ENCODE peak calls at places on chromosomes 6 and 20, in six cellular contexts. M is GM23338, S is H1, C is transverse colon, D is HepG2, Q is HCT116. I is an unnamed sample.

GRCh38 chr20:48523191-48523757 is 304.5 kb downstream of the PREX1 start:
- DNase-seq in D (peak), Q (peak), M (peak), S (peak), C (no peak), I (no peak)

GRCh38 chr6:166393535-166393823 is 10.7 kb upstream of the MPC1 start:
- DNase-seq in S (no peak), Q (no peak), M (peak), C (no peak), D (no peak), I (no peak)

GRCh38 chr6:161547617-161548016 is 273.8 kb upstream of the AGPAT4 start:
- DNase-seq in S (no peak), Q (no peak), M (no peak), D (no peak), C (no peak), I (no peak)

GRCh38 chr20:32968833-32969241 is 35.4 kb downstream of the SUN5 start:
- DNase-seq in C (no peak), Q (no peak), M (no peak), S (no peak), D (no peak), I (no peak)

GRCh38 chr20:15005300-15005986 is 668.0 kb upstream of the FLRT3 start:
- DNase-seq in D (peak), S (no peak), Q (no peak), M (no peak), C (no peak), I (no peak)

GRCh38 chr6:41269716-41270115 is 16.8 kb downstream of the TREM1 start:
- DNase-seq in M (no peak), Q (no peak), C (no peak), S (peak), D (no peak), I (no peak)

GRCh38 chr6:168499045-168499650 is 58.2 kb downstream of the SMOC2 start:
- DNase-seq in Q (no peak), C (no peak), S (no peak), D (peak), M (no peak), I (no peak)

GRCh38 chr6:52815167-52816092 is 11.8 kb upstream of the GSTA1 start:
- DNase-seq in M (peak), D (peak), S (peak), C (peak), Q (peak), I (peak)

GRCh38 chr6:87658516-87658915 is 43.5 kb downstream of the AKIRIN2 start:
- DNase-seq in C (no peak), D (no peak), S (no peak), Q (no peak), M (no peak), I (no peak)

GRCh38 chr6:5205877-5206840 is 54.6 kb downstream of the LYRM4 start:
- DNase-seq in D (peak), C (peak), Q (no peak), M (no peak), S (no peak), I (no peak)

GRCh38 chr6:138403324-138403800 is 661 bp upstream of the HEBP2 start:
- DNase-seq in Q (no peak), C (peak), M (no peak), D (no peak), S (peak), I (peak)

GRCh38 chr20:7692478-7692877 is 247.8 kb downstream of the HAO1 start:
- DNase-seq in M (no peak), S (no peak), C (no peak), Q (no peak), D (no peak), I (no peak)

GRCh38 chr20:25025091-25025861 is 32.7 kb downstream of the ACSS1 start:
- DNase-seq in D (no peak), C (peak), S (no peak), Q (no peak), M (no peak), I (no peak)

GRCh38 chr20:8431538-8432434 is 299.7 kb downstream of the PLCB1 start:
- DNase-seq in D (no peak), C (peak), Q (no peak), S (no peak), M (peak), I (no peak)

GRCh38 chr20:57246008-57246407 is 20.4 kb downstream of the BMP7 start:
- DNase-seq in S (no peak), M (no peak), Q (no peak), C (no peak), D (no peak), I (no peak)
- TF ChIP-seq POLR2AphosphoS5 in S (no peak), M (no peak), Q (no peak), C (no peak), D (no peak), I (no peak)

DNA sequence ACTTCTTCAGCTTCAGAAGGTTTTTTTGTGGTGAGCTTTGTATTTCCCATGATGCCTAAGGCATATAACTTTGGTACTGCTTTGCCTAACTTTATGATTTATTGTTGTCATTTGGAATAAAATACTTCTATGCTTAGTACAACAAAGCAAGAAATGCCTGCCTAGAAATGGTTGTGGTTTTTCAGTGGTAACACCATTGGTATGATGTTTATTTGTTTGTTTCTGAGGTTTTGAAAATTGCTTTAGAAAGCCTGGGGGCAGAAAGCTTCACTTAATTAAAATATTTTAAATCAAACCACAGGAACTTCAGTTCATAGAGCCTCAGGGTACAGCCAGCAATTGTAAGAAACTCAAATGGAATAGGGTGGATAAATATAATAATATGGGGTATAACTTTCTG is 351.2 kb upstream of the MAP3K7 start:
- DNase-seq in C (no peak), Q (no peak), S (no peak), M (no peak), D (no peak), I (no peak)
- TF ChIP-seq POLR2AphosphoS5 in C (no peak), Q (no peak), S (no peak), M (no peak), D (no peak), I (no peak)

GRCh38 chr6:37433657-37434271 is 743 bp downstream of the CMTR1 start:
- DNase-seq in C (no peak), D (peak), S (no peak), M (peak), Q (no peak), I (peak)
- TF ChIP-seq POLR2AphosphoS5 in C (no peak), D (no peak), S (no peak), M (no peak), Q (no peak), I (no peak)

GRCh38 chr6:29631860-29632731 is 887 bp downstream of the GABBR1 start:
- DNase-seq in S (peak), D (no peak), Q (no peak), C (peak), M (peak), I (no peak)
- TF ChIP-seq POLR2AphosphoS5 in S (peak), D (no peak), Q (peak), C (no peak), M (peak), I (no peak)

GRCh38 chr6:33706136-33706725 is 5.3 kb downstream of the UQCC2 start:
- DNase-seq in C (no peak), M (peak), S (no peak), D (no peak), Q (no peak), I (no peak)

GRCh38 chr6:33702345-33702977 is 9.0 kb downstream of the UQCC2 start:
- DNase-seq in Q (peak), S (no peak), D (peak), C (peak), M (peak), I (no peak)

GRCh38 chr6:33707771-33708170 is 3.7 kb downstream of the UQCC2 start:
- DNase-seq in Q (no peak), S (no peak), M (no peak), D (no peak), C (no peak), I (no peak)

GRCh38 chr6:33705268-33705885 is 6.1 kb downstream of the UQCC2 start:
- DNase-seq in Q (no peak), D (no peak), C (no peak), S (no peak), M (no peak), I (no peak)

DNA sequence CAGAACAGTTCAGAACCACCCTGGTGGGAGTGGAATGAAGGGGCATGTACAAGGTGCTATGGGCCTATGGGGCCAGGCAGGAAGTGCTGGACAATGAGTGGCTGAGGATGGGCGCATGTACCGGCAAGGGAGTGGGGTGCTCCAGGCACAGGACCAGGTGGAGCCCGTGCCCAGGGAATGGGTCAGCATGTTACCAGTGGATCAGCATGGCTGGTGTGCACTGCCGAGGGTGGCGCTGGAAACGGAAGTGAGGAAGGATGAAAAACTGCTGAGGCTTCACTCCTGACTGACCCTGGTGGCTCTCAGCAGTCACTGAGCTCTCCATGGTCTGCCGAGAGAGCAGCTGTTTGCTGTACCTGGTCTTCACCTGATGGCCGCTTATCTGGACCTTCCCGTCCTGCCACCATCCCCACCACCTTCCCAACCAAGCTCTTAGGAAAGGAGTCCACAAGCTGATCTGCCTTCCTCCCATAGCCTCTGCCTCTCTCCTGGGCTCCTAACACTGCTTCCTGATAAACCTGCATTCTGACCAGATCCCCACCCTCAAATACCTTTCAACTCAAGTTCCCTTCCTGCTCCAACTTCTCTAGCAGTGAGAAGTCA is 7.2 kb downstream of the UQCC2 start:
- DNase-seq in M (no peak), D (no peak), C (no peak), Q (no peak), S (no peak), I (no peak)
- TF ChIP-seq POLR2AphosphoS5 in M (no peak), D (no peak), C (no peak), Q (no peak), S (no peak), I (no peak)

GRCh38 chr20:36574278-36575065 is 1.1 kb downstream of the TGIF2 start:
- DNase-seq in M (peak), C (peak), Q (no peak), S (peak), D (peak), I (peak)

GRCh38 chr20:36571564-36572504 is 1.6 kb upstream of the TGIF2 start:
- DNase-seq in M (peak), Q (no peak), C (no peak), D (peak), S (peak), I (no peak)

GRCh38 chr20:36573798-36574277 is 441 bp downstream of the TGIF2 start:
- DNase-seq in C (peak), M (no peak), D (peak), S (no peak), Q (no peak), I (peak)

GRCh38 chr20:36572701-36573102 is 695 bp upstream of the TGIF2 start:
- DNase-seq in M (peak), Q (no peak), D (peak), C (peak), S (no peak), I (no peak)

GRCh38 chr20:36573103-36573797 is at the start of gene TGIF2:
- DNase-seq in D (peak), Q (peak), M (peak), S (peak), C (peak), I (peak)
- TF ChIP-seq POLR2AphosphoS5 in D (peak), Q (peak), M (peak), S (no peak), C (peak), I (no peak)

GRCh38 chr6:113420290-113420689 is 436.9 kb upstream of the MARCKS start:
- DNase-seq in S (no peak), M (no peak), D (no peak), Q (no peak), C (no peak), I (no peak)

GRCh38 chr6:113411006-113411405 is 446.1 kb upstream of the MARCKS start:
- DNase-seq in C (peak), Q (no peak), S (no peak), D (peak), M (no peak), I (no peak)

GRCh38 chr6:113412589-113413367 is 444.4 kb upstream of the MARCKS start:
- DNase-seq in C (no peak), M (no peak), D (no peak), Q (no peak), S (no peak), I (no peak)

GRCh38 chr6:113416166-113416565 is 441.0 kb upstream of the MARCKS start:
- DNase-seq in S (no peak), D (no peak), C (no peak), Q (no peak), M (no peak), I (no peak)

GRCh38 chr6:113414511-113414910 is 442.6 kb upstream of the MARCKS start:
- DNase-seq in M (no peak), D (peak), S (no peak), C (peak), Q (peak), I (no peak)
- TF ChIP-seq POLR2AphosphoS5 in M (no peak), D (no peak), S (no peak), C (no peak), Q (no peak), I (no peak)

GRCh38 chr6:17705428-17705777 is 1.3 kb downstream of the NUP153 start:
- DNase-seq in S (no peak), C (peak), D (peak), M (no peak), Q (peak), I (no peak)

GRCh38 chr6:17706580-17707370 is at the start of gene NUP153:
- DNase-seq in Q (peak), C (peak), D (peak), S (peak), M (peak), I (peak)

GRCh38 chr6:17700421-17701416 is 6.0 kb downstream of the NUP153 start:
- DNase-seq in Q (no peak), S (no peak), M (no peak), C (no peak), D (no peak), I (no peak)

GRCh38 chr6:17705778-17706579 is 746 bp downstream of the NUP153 start:
- DNase-seq in S (peak), C (peak), D (peak), Q (no peak), M (peak), I (peak)

GRCh38 chr6:17703256-17703694 is 3.5 kb downstream of the NUP153 start:
- DNase-seq in M (no peak), Q (no peak), C (no peak), D (peak), S (no peak), I (no peak)
- TF ChIP-seq POLR2AphosphoS5 in M (no peak), Q (no peak), C (peak), D (no peak), S (no peak), I (no peak)

GRCh38 chr6:146543211-146543939 is at the start of gene RAB32:
- DNase-seq in C (peak), D (peak), M (peak), S (peak), Q (no peak), I (peak)
- TF ChIP-seq POLR2AphosphoS5 in C (peak), D (no peak), M (peak), S (no peak), Q (no peak), I (no peak)